ENCODE peak calls at places on chromosomes 5 and 9, in eight cellular contexts. B is stomach, Y is GM23338, F is HCT116, Q is breast epithelium, H is endothelial cell of umbilical vein, R is suprapubic skin, G is upper lobe of left lung. W is an unnamed sample.
A peak's percentile ranks its signal among the peaks of the same experiment; 100 is the strongest.

GRCh38 chr5:1538741-1539392 is 15.1 kb upstream of the LPCAT1 start:
- DNase-seq in H (no peak), Y (no peak), F (no peak), R (peak; percentile 43), Q (peak; percentile 3), B (no peak), G (no peak), W (no peak)

GRCh38 chr5:141420855-141421488 is at the start of gene PCDHGA11:
- DNase-seq in H (peak; percentile 78), B (no peak), G (peak; percentile 59), Y (peak; percentile 90), R (no peak), F (peak; percentile 4), Q (no peak), W (no peak)

GRCh38 chr9:15104826-15105420 is 194.7 kb upstream of the FREM1 start:
- DNase-seq in R (no peak), H (peak; percentile 51), Y (peak; percentile 75), B (no peak), G (no peak), Q (no peak), F (peak; percentile 16), W (peak; percentile 5)

GRCh38 chr5:4480528-4481404 is 659.4 kb upstream of the ADAMTS16 start:
- DNase-seq in B (no peak), Q (no peak), F (no peak), R (no peak), Y (no peak), H (no peak), G (peak; percentile 60), W (peak; percentile 26)

GRCh38 chr5:63050916-63051315 is 472.3 kb downstream of the LRRC70 start:
- DNase-seq in F (no peak), H (no peak), B (no peak), G (no peak), R (no peak), Q (no peak), Y (no peak), W (no peak)

GRCh38 chr5:135373747-135374515 is 25.1 kb downstream of the MACROH2A1 start:
- DNase-seq in F (no peak), Q (no peak), R (no peak), G (no peak), H (no peak), Y (no peak), B (no peak), W (no peak)

GRCh38 chr9:122007837-122008236 is 85.3 kb downstream of the TTLL11 start:
- DNase-seq in H (no peak), G (no peak), R (no peak), F (no peak), Q (no peak), B (no peak), Y (no peak), W (no peak)

GRCh38 chr9:81599837-81600236 is 89.5 kb downstream of the TLE1 start:
- DNase-seq in G (no peak), Q (no peak), B (no peak), R (no peak), H (peak; percentile 67), F (no peak), Y (no peak), W (no peak)

DNA sequence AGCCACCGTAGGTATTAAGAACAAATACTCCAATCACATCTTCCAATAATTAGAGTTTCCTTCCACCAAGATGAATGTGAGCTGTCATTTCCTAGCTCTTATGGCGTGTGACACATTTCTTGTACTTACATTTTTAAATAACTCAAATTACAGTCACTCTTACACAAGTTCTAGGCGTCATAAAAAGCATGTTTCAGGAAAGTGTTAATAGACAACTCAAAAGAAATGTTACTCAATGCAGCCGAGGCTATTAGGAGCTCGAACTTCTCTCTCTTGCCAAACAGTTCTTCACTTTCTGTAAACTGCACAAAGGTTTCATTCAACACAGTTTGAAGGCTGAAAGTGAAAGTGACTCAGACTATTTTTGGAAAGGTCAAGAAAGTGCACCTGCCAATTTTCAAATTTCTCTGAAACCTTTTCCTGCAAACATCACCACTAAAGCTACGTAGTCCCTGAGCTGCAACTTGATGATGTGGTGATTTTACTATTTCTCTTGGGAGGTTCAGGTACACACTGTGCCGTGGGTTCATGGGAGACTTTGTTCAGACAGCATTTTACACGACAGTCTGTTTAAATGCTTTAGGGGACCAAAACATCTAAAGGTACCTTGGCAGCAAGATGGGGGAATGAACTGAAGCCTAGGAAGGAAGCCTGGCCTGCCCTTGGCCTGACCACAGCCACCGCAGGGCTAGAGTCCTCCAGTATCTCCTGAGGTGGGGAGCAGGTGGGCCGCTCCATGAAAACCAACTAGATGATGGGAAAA is 153.6 kb downstream of the AUH start:
- DNase-seq in R (no peak), G (no peak), B (no peak), H (peak; percentile 21), Y (no peak), F (no peak), Q (no peak), W (no peak)
- TF ChIP-seq POLR2AphosphoS5 in R (no peak), G (peak; percentile 26), B (peak; percentile 34), H (no peak), Y (no peak), F (no peak), Q (peak; percentile 47), W (peak; percentile 62)

DNA sequence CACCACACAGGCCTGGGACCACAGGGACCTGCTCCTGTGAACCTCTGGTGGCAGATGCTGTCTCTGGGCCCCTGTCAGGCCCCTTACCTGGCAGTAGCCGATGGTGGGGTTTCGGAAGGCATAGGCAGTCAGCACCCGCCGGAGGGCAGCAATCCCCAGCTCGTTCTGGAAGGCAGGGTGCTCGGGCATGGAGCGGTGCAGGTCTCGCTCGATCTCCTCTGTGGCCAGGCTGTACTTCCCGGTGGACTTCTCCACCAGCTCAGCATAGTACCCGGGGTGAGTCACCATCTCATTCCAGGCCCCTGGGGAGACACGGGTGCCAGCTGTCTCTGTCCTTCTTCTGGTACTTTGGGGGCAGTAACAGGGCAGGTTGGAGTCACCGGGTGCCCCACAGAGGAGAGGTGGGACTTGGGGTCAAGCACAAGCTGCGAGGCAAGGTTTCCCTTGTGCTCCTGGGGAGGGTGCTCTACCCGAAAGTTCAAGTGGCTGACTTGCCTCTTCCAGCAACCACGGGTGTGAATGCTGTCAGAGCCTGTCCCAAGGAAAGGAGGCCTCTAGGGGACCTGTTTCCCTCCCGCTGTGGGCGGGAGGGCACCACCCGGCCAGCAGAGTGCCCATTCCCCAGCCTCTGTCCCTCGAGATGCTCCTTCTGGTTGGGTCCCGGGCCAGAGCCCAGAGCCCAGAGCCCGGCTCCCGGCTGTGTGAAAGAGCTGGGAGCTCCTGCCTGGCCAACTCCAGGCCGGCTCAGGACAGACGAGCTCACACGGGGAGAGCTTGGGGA is 19.8 kb upstream of the MRNIP start:
- DNase-seq in R (no peak), H (no peak), G (no peak), Y (no peak), F (no peak), B (no peak), Q (no peak), W (no peak)
- TF ChIP-seq CTCF in R (no peak), H (no peak), G (no peak), Y (peak; percentile 36), F (no peak), B (no peak), Q (no peak), W (no peak)

GRCh38 chr9:27645166-27645840 is 72.0 kb upstream of the C9orf72 start:
- DNase-seq in Y (no peak), H (no peak), R (no peak), Q (no peak), F (no peak), B (no peak), G (no peak), W (no peak)
- TF ChIP-seq POLR2AphosphoS5 in Y (no peak), H (no peak), R (no peak), Q (no peak), F (no peak), B (no peak), G (no peak), W (no peak)

GRCh38 chr9:115169003-115169402 is 51.0 kb upstream of the TNC start:
- DNase-seq in B (no peak), R (no peak), F (no peak), H (no peak), Y (no peak), G (no peak), Q (no peak), W (no peak)
- TF ChIP-seq CTCF in B (no peak), R (no peak), F (no peak), H (no peak), Y (no peak), G (no peak), Q (no peak), W (no peak)

DNA sequence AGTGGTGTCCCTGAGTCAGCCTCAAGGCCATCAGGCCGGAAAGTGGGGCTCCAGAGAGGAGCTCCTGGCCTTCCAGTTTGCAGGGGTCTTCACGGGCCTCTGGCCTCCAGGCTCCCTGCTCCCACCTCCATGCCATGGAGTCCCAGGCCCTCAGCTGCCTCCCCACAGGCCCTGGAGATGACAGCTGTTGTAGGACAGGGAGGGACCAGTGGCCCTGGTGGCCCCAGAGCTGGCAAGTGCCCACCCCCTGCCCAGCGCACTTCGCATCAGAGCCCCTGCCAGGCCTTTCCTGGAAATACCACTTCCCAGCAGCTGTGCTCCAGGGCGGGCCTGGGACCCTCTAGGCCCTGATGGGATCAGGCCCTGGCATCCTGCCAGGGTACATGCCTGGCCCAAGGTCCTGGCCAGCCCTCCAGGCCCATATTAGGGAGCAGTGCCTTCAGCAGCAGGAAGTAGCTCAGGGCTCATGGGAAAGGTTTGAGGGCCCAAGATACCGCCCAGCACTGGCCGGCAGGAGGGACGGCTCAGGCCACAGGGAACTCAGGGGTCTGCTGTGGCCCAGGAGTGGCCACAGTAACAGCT is 2.5 kb downstream of the KCNT1 start:
- DNase-seq in G (no peak), B (no peak), Q (no peak), F (no peak), H (no peak), R (no peak), Y (no peak), W (no peak)
- TF ChIP-seq POLR2AphosphoS5 in G (no peak), B (no peak), Q (no peak), F (no peak), H (no peak), R (no peak), Y (no peak), W (no peak)

GRCh38 chr9:16131269-16131668 is 578.4 kb downstream of the CCDC171 start:
- DNase-seq in Y (peak; percentile 56), H (no peak), F (no peak), G (no peak), B (no peak), R (no peak), Q (no peak), W (no peak)
- TF ChIP-seq CTCF in Y (peak; percentile 78), H (no peak), F (peak; percentile 32), G (no peak), B (no peak), R (no peak), Q (no peak), W (no peak)